ENCODE peak calls at places on chromosomes 5 and 9, in ten cellular contexts. K is head of caudate nucleus; B is AG09319; C is substantia nigra; V is AG09309; R is foreskin fibroblast; P is AG08395; Y is activated CD4-positive, alpha-beta T cell treated with anti-CD3 and anti-CD28 coated beads, Interleukin-2, amount 50 U/mL, for 1 hour; A is thoracic aorta; E is Daoy. G is an unnamed sample.

GRCh38 chr5:160165137-160166068 is 46.2 kb upstream of the PWWP2A start:
- DNase-seq in K (peak), B (peak), C (peak), V (peak), R (peak), P (peak), Y (no peak), A (peak), E (peak), G (peak)

GRCh38 chr5:72611111-72611724 is 104.0 kb upstream of the ZNF366 start:
- DNase-seq in K (peak), B (no peak), C (peak), V (no peak), R (peak), P (peak), Y (peak), A (peak), E (peak), G (peak)

GRCh38 chr9:137650779-137651178 is 32.0 kb downstream of the EHMT1 start:
- DNase-seq in K (no peak), B (no peak), C (no peak), V (no peak), R (no peak), P (no peak), Y (no peak), A (no peak), E (no peak), G (no peak)

GRCh38 chr9:131020862-131021261 is 11.9 kb downstream of the LAMC3 start:
- DNase-seq in K (no peak), B (no peak), C (no peak), V (no peak), R (no peak), P (no peak), Y (no peak), A (no peak), E (no peak), G (no peak)

GRCh38 chr9:136882109-136882946 is 4.0 kb upstream of the TRAF2 start:
- DNase-seq in K (no peak), B (peak), C (no peak), V (peak), R (peak), P (peak), Y (peak), A (no peak), E (peak), G (no peak)

GRCh38 chr5:41416336-41416735 is 94.1 kb downstream of the PLCXD3 start:
- DNase-seq in K (no peak), B (no peak), C (peak), V (no peak), R (peak), P (no peak), Y (no peak), A (no peak), E (no peak), G (no peak)

GRCh38 chr5:181241393-181241975 is 2.2 kb downstream of the RACK1 start:
- DNase-seq in K (no peak), B (no peak), C (no peak), V (peak), R (peak), P (peak), Y (peak), A (no peak), E (peak), G (no peak)

GRCh38 chr9:21404146-21404545 is 4.8 kb upstream of the IFNA8 start:
- DNase-seq in K (no peak), B (no peak), C (no peak), V (no peak), R (no peak), P (no peak), Y (no peak), A (no peak), E (no peak), G (no peak)

GRCh38 chr5:67014957-67015400 is 181.6 kb downstream of the CD180 start:
- DNase-seq in K (no peak), B (no peak), C (no peak), V (no peak), R (no peak), P (no peak), Y (no peak), A (no peak), E (no peak), G (no peak)